ENCODE peak calls at places on chromosomes 3 and 15, in four cellular contexts. E is foreskin fibroblast, R is upper lobe of left lung, M is body of pancreas. P is an unnamed sample.

GRCh38 chr3:188948658-188949400 is 222.9 kb upstream of the TPRG1 start:
- DNase-seq in E (peak), M (peak), R (no peak), P (peak)

GRCh38 chr3:113758389-113759029 is 11.7 kb downstream of the ATP6V1A start:
- DNase-seq in M (no peak), R (no peak), E (peak), P (peak)

GRCh38 chr15:57947781-57948180 is 117.7 kb downstream of the ALDH1A2 start:
- DNase-seq in R (no peak), E (no peak), M (no peak), P (no peak)

GRCh38 chr15:94844533-94845390 is 613.4 kb downstream of the MCTP2 start:
- DNase-seq in R (peak), E (no peak), M (peak), P (peak)

GRCh38 chr3:112811150-112811884 is 35.3 kb downstream of the CD200R1L start:
- DNase-seq in E (peak), M (no peak), R (no peak), P (no peak)

GRCh38 chr3:55651011-55651410 is 163.9 kb upstream of the WNT5A start:
- DNase-seq in E (no peak), R (no peak), M (no peak), P (no peak)

GRCh38 chr3:72996473-72997333 is at the start of gene PPP4R2:
- DNase-seq in M (peak), E (peak), R (peak), P (peak)

GRCh38 chr3:161213644-161214043 is 7.5 kb upstream of the NMD3 start:
- DNase-seq in E (no peak), M (no peak), R (no peak), P (no peak)

GRCh38 chr15:71201471-71201870 is 86.2 kb downstream of the THSD4 start:
- DNase-seq in R (no peak), E (no peak), M (peak), P (no peak)

GRCh38 chr3:185318136-185318535 is 44.8 kb upstream of the MAP3K13 start:
- DNase-seq in M (no peak), R (no peak), E (no peak), P (peak)

DNA sequence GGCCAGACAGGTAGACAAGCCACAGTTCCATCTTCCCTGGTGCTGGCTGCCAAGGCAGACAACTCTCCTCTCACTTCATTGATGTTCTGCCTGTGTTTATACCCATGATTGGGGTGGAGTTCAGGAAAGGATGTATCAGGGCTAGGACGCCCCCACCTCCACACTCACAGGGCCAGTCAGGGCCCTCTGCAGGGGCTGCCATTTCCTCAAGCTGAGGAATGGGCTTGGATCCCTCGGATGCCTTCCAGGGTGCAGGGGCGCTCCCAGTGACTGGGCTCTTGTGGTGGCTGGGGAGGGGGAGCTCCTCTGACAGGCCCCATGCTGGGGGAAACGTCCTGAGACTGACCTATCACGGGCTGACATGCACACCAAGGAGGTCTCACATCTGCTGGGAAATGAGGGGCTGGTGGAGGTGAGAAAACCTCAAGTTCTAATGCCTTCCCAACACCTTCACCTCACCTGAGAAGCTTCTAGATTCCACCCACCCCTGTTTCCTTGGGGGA is 31.4 kb downstream of the SEMA7A start:
- DNase-seq in R (no peak), E (no peak), M (no peak), P (no peak)
- H3K4me3 ChIP-seq in R (no peak), E (no peak), M (no peak), P (no peak)

GRCh38 chr3:4350789-4351163 is 47.6 kb downstream of the SETMAR start:
- DNase-seq in M (peak), E (peak), R (no peak), P (peak)
- H3K4me3 ChIP-seq in M (no peak), E (no peak), R (peak), P (no peak)

DNA sequence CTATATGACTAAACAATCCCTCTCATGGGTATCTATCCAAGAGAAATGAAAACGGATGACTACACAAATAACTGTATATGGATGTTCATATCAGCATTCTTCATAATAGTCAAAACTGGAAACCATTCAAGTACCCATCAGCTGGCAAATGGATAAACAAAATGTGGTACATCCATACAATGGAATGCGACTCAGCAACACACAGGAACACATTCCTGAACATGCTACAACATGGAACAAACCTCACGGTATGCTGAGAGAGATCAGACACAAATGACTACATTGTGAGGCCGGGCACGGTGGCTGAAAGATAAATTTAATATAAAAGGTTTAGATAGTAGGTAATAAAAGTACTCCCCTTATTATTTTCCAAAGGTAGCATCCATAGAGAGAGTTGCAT is 42.6 kb downstream of the CCR4 start:
- DNase-seq in E (no peak), M (no peak), R (no peak), P (peak)
- H3K4me3 ChIP-seq in E (no peak), M (no peak), R (no peak), P (no peak)

DNA sequence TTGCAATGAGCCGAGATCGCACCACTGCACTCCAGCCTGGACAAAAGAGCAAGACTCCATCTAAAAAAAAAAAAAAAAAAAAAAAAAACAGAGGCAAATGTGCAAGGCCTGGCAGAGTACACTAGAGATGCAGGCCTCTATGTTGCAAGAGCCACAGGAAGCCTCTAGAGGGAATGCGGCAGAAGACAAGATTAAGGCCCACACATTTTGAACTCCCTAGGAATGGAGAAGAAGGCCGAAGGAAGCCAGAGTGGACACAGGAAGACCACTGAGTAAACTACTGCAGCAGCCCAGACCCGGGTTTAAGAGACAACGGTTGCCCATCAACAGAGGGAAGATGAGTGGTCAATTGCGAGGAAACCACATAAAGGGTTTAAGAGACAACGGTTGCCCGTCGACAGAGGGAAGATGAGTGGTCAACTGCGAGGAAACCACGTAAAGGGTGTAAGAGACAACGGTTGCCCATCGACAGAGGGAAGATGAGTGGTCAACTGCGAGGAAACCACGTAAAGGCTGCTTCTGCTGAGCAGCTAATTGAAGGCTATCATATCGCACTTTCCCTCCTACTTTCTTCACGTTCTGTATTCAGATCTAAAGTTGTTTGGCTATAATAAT is 14.6 kb downstream of the CHSY1 start:
- DNase-seq in E (no peak), R (no peak), M (no peak), P (no peak)
- H3K4me3 ChIP-seq in E (no peak), R (no peak), M (no peak), P (no peak)

DNA sequence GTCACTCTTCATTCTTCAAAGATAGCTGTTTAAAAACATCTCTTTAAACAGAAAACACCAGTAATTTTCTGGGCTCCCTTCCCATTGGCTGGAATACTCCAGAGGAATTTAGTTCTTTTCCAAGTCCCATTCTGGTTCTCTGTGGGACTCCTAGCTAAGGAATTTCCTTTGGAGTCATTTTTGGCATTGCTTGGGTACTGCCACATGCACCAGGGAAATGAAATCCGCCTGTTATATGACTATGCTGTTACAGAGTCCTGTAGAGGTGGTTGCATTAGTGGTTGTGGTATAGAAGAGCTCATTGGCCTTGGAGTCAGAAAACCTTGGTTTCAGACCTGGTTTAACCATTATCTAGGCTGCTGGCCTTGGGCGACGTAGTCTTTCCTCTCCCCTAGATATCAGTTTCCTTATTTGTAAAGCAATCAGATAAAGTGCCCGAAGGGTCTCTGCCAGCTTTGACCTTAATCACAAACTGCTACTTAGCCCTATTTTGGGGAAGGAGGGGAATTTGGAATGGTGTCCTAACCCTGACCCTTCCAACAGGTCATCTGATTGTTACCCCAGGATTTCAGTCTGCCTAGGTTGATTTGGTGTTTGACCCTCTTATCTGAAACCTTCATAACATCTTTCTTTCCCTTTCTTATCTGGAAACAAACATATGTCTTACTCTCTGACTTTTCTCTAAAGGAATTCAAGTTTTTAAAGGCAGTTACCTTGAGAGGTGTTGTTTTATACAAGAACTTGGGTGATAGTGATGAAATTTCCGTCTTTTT is 13.5 kb downstream of the RTP1 start:
- DNase-seq in E (no peak), R (no peak), M (no peak), P (no peak)
- H3K4me3 ChIP-seq in E (no peak), R (no peak), M (no peak), P (no peak)